ENCODE peak calls at places on chromosomes 1 and 21, in five cellular contexts. One of them, this sample, is unnamed.

GRCh38 chr1:94792473-94792875 is 27.7 kb upstream of the SLC44A3 start:
- DNase-seq in hepatocyte: no peak
- DNase-seq in ovary: no peak
- DNase-seq in Panc1: no peak
- DNase-seq in pancreas: no peak
- DNase-seq in this sample: no peak

GRCh38 chr1:57131701-57132394 is 166.0 kb upstream of the C8B start:
- DNase-seq in hepatocyte: no peak
- DNase-seq in ovary: no peak
- DNase-seq in Panc1: no peak
- DNase-seq in pancreas: no peak
- DNase-seq in this sample: no peak

GRCh38 chr21:14767192-14767852 is 221.2 kb upstream of the SAMSN1 start:
- DNase-seq in hepatocyte: no peak
- DNase-seq in ovary: no peak
- DNase-seq in Panc1: no peak
- DNase-seq in pancreas: no peak
- DNase-seq in this sample: no peak

GRCh38 chr1:244273845-244274619 is 177.7 kb downstream of the ADSS2 start:
- DNase-seq in hepatocyte: peak; percentile 54
- DNase-seq in ovary: peak; percentile 83
- DNase-seq in Panc1: no peak
- DNase-seq in pancreas: no peak
- DNase-seq in this sample: no peak

GRCh38 chr1:166884040-166884642 is 8.1 kb upstream of the TADA1 start:
- DNase-seq in hepatocyte: peak; percentile 65
- DNase-seq in ovary: no peak
- DNase-seq in Panc1: no peak
- DNase-seq in pancreas: peak; percentile 75
- DNase-seq in this sample: peak; percentile 90

GRCh38 chr1:25040122-25040685 is 110.1 kb upstream of the RUNX3 start:
- DNase-seq in hepatocyte: no peak
- DNase-seq in ovary: no peak
- DNase-seq in Panc1: no peak
- DNase-seq in pancreas: peak; percentile 76
- DNase-seq in this sample: no peak

GRCh38 chr1:30903343-30904034 is 5.1 kb downstream of the SDC3 start:
- DNase-seq in hepatocyte: no peak
- DNase-seq in ovary: no peak
- DNase-seq in Panc1: no peak
- DNase-seq in pancreas: no peak
- DNase-seq in this sample: peak; percentile 53

GRCh38 chr1:221462345-221462744 is 279.5 kb downstream of the DUSP10 start:
- DNase-seq in hepatocyte: no peak
- DNase-seq in ovary: no peak
- DNase-seq in Panc1: no peak
- DNase-seq in pancreas: no peak
- DNase-seq in this sample: no peak

GRCh38 chr1:178962853-178963810 is 62.6 kb upstream of the FAM20B start:
- DNase-seq in hepatocyte: no peak
- DNase-seq in ovary: no peak
- DNase-seq in Panc1: no peak
- DNase-seq in pancreas: no peak
- DNase-seq in this sample: no peak

GRCh38 chr1:59315529-59316433 is 18.9 kb downstream of the FGGY start:
- DNase-seq in hepatocyte: no peak
- DNase-seq in ovary: no peak
- DNase-seq in Panc1: no peak
- DNase-seq in pancreas: no peak
- DNase-seq in this sample: no peak

GRCh38 chr1:222928212-222928611 is 113.4 kb downstream of the DISP1 start:
- DNase-seq in hepatocyte: peak; percentile 73
- DNase-seq in ovary: peak; percentile 57
- DNase-seq in Panc1: no peak
- DNase-seq in pancreas: peak; percentile 64
- DNase-seq in this sample: peak; percentile 25

GRCh38 chr1:115117303-115117702 is 28.0 kb upstream of the TSPAN2 start:
- DNase-seq in hepatocyte: no peak
- DNase-seq in ovary: no peak
- DNase-seq in Panc1: no peak
- DNase-seq in pancreas: no peak
- DNase-seq in this sample: no peak

GRCh38 chr1:74343191-74343590 is 108.0 kb downstream of the TNNI3K start:
- DNase-seq in hepatocyte: peak; percentile 78
- DNase-seq in ovary: no peak
- DNase-seq in Panc1: no peak
- DNase-seq in pancreas: no peak
- DNase-seq in this sample: peak; percentile 4

GRCh38 chr1:58397187-58397820 is 149.2 kb downstream of the OMA1 start:
- DNase-seq in hepatocyte: peak; percentile 17
- DNase-seq in ovary: no peak
- DNase-seq in Panc1: no peak
- DNase-seq in pancreas: no peak
- DNase-seq in this sample: no peak

GRCh38 chr1:223264529-223264928 is 99.4 kb downstream of the SUSD4 start:
- DNase-seq in hepatocyte: no peak
- DNase-seq in ovary: no peak
- DNase-seq in Panc1: no peak
- DNase-seq in pancreas: no peak
- DNase-seq in this sample: no peak

GRCh38 chr1:214823311-214824117 is 220.5 kb downstream of the CENPF start:
- DNase-seq in hepatocyte: no peak
- DNase-seq in ovary: no peak
- DNase-seq in Panc1: no peak
- DNase-seq in pancreas: no peak
- DNase-seq in this sample: no peak

GRCh38 chr1:204821476-204821875 is 49.2 kb upstream of the NFASC start:
- DNase-seq in hepatocyte: no peak
- DNase-seq in ovary: no peak
- DNase-seq in Panc1: no peak
- DNase-seq in pancreas: no peak
- DNase-seq in this sample: no peak

GRCh38 chr1:112605633-112606327 is 13.2 kb downstream of the ST7L start:
- DNase-seq in hepatocyte: no peak
- DNase-seq in ovary: no peak
- DNase-seq in Panc1: no peak
- DNase-seq in pancreas: no peak
- DNase-seq in this sample: no peak

GRCh38 chr1:162997499-162998285 is 71.5 kb upstream of the RGS4 start:
- DNase-seq in hepatocyte: no peak
- DNase-seq in ovary: no peak
- DNase-seq in Panc1: no peak
- DNase-seq in pancreas: no peak
- DNase-seq in this sample: no peak

GRCh38 chr1:112674986-112675727 is 698 bp downstream of the MOV10 start:
- DNase-seq in hepatocyte: peak; percentile 77
- DNase-seq in ovary: peak; percentile 72
- DNase-seq in Panc1: no peak
- DNase-seq in pancreas: peak; percentile 82
- DNase-seq in this sample: peak; percentile 88

GRCh38 chr1:87362834-87363426 is 34.2 kb downstream of the LMO4 start:
- DNase-seq in hepatocyte: no peak
- DNase-seq in ovary: no peak
- DNase-seq in Panc1: no peak
- DNase-seq in pancreas: no peak
- DNase-seq in this sample: no peak

GRCh38 chr21:17495680-17496079 is 17.2 kb upstream of the CXADR start:
- DNase-seq in hepatocyte: no peak
- DNase-seq in ovary: no peak
- DNase-seq in Panc1: no peak
- DNase-seq in pancreas: no peak
- DNase-seq in this sample: no peak

GRCh38 chr1:10353693-10354092 is 45.2 kb upstream of the PGD start:
- DNase-seq in hepatocyte: no peak
- DNase-seq in ovary: no peak
- DNase-seq in Panc1: no peak
- DNase-seq in pancreas: no peak
- DNase-seq in this sample: no peak

DNA sequence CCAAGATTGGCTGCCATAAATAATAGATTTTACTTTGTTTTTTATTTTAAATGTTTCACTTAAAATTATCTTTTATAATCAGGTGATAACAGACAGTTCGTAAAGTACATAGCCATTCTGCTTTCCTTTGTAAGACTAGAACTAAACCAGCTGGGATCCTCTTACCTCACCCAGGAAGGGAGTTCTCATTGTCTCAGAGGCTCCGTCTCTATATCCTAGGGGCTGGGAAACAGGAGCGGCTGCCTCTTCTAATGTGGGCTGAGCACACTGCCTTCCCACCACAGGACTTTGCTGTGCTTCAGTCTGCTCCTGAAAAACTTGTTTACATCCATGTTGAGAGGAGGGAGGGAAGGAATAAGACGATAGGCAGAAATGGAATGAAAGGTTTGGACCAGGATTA is 45.6 kb upstream of the PGD start:
- DNase-seq in hepatocyte: no peak
- DNase-seq in ovary: no peak
- DNase-seq in Panc1: no peak
- DNase-seq in pancreas: no peak
- DNase-seq in this sample: peak; percentile 71
- H3K4me3 ChIP-seq in hepatocyte: no peak overlapping the region
- H3K4me3 ChIP-seq in ovary: no peak overlapping the region
- H3K4me3 ChIP-seq in Panc1: no peak overlapping the region
- H3K4me3 ChIP-seq in pancreas: no peak overlapping the region
- H3K4me3 ChIP-seq in this sample: no peak overlapping the region

DNA sequence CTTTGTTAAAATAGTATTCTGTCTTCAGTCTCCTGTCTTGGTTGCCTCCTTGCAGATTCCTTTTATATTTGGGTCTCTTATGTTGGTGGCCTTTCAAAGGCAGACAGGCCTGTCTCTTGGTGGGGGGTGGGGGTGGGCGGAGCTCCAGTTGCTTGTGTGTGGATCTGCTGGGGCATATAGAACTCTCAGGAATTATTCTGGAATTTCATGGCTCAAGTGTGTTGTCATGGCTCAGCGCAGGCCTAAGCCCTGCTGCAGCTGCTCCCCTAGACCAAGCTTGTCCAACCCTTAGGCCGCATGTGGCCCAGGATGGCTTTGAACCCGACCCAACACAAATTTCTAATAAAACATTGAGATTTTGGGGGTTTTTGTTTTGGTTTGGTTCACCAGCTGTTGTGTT is 8.0 kb downstream of the C1orf35 start:
- DNase-seq in hepatocyte: no peak
- DNase-seq in ovary: no peak
- DNase-seq in Panc1: no peak
- DNase-seq in pancreas: peak; percentile 27
- DNase-seq in this sample: peak; percentile 43
- H3K36me3 ChIP-seq in hepatocyte: no peaks in the 10 kb centered on the region
- H3K36me3 ChIP-seq in ovary: no peaks in the 10 kb centered on the region
- H3K36me3 ChIP-seq in Panc1: peaks cover 6% of the 10 kb centered on the region
- H3K36me3 ChIP-seq in pancreas: peaks cover 33% of the 10 kb centered on the region
- H3K36me3 ChIP-seq in this sample: peaks cover 14% of the 10 kb centered on the region

GRCh38 chr1:92543131-92544055 is 56.7 kb upstream of the GFI1 start:
- DNase-seq in hepatocyte: no peak
- DNase-seq in ovary: no peak
- DNase-seq in Panc1: no peak
- DNase-seq in pancreas: no peak
- DNase-seq in this sample: no peak

GRCh38 chr1:92538048-92538412 is 51.3 kb upstream of the GFI1 start:
- DNase-seq in hepatocyte: no peak
- DNase-seq in ovary: no peak
- DNase-seq in Panc1: no peak
- DNase-seq in pancreas: no peak
- DNase-seq in this sample: no peak

GRCh38 chr1:92536593-92537332 is 50.0 kb upstream of the GFI1 start:
- DNase-seq in hepatocyte: peak; percentile 45
- DNase-seq in ovary: no peak
- DNase-seq in Panc1: no peak
- DNase-seq in pancreas: no peak
- DNase-seq in this sample: no peak

GRCh38 chr1:92537333-92537884 is 50.7 kb upstream of the GFI1 start:
- DNase-seq in hepatocyte: no peak
- DNase-seq in ovary: no peak
- DNase-seq in Panc1: no peak
- DNase-seq in pancreas: no peak
- DNase-seq in this sample: no peak

DNA sequence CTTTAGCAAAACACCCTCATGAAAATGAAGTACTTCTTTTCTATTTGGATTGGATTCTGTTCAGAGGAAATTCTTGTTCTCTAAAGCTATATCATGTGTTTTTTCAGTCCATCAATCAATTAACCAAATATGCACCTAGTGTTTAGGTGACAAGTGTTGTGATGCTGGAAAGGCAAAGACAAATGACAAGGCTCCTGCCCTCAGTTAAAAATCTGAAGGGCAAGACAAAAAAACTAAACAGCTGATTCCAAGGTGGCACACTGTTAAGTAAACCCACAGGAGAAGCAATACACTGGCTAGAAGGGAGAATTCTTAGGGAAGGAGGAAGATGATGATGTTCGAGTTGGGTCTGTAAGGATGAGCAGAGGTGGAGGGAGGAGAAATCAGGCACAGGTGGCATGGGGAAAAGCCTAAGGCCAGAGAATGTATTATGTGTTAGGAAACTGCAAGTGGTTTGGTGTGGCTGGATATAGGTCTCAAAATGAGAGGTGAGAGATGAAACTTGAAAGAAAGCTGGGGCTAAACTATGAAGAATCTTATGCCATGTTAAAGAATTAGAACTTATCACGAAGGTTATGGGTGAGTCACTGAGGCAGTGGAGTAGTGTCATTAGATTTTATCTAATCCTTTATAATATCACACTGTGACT is 51.8 kb upstream of the GFI1 start:
- DNase-seq in hepatocyte: no peak
- DNase-seq in ovary: no peak
- DNase-seq in Panc1: no peak
- DNase-seq in pancreas: no peak
- DNase-seq in this sample: no peak
- H3K27me3 ChIP-seq in hepatocyte: no peaks in the 10 kb centered on the region
- H3K27me3 ChIP-seq in ovary: no peaks in the 10 kb centered on the region
- H3K27me3 ChIP-seq in Panc1: no peaks in the 10 kb centered on the region
- H3K27me3 ChIP-seq in pancreas: no peaks in the 10 kb centered on the region
- H3K27me3 ChIP-seq in this sample: no peaks in the 10 kb centered on the region

GRCh38 chr1:108183301-108183700 is 16.8 kb downstream of the SLC25A24 start:
- DNase-seq in hepatocyte: no peak
- DNase-seq in ovary: no peak
- DNase-seq in Panc1: no peak
- DNase-seq in pancreas: no peak
- DNase-seq in this sample: no peak
- H3K4me3 ChIP-seq in hepatocyte: no peak overlapping the region
- H3K4me3 ChIP-seq in ovary: no peak overlapping the region
- H3K4me3 ChIP-seq in Panc1: no peak overlapping the region
- H3K4me3 ChIP-seq in pancreas: no peak overlapping the region
- H3K4me3 ChIP-seq in this sample: no peak overlapping the region

GRCh38 chr1:40495315-40495903 is 13.2 kb upstream of the EXO5 start:
- DNase-seq in hepatocyte: no peak
- DNase-seq in ovary: no peak
- DNase-seq in Panc1: no peak
- DNase-seq in pancreas: no peak
- DNase-seq in this sample: no peak
- H3K36me3 ChIP-seq in hepatocyte: peaks cover 5% of the 10 kb centered on the region
- H3K36me3 ChIP-seq in ovary: no peaks in the 10 kb centered on the region
- H3K36me3 ChIP-seq in Panc1: peaks cover 5% of the 10 kb centered on the region
- H3K36me3 ChIP-seq in pancreas: peaks cover 9% of the 10 kb centered on the region
- H3K36me3 ChIP-seq in this sample: peaks cover 5% of the 10 kb centered on the region

DNA sequence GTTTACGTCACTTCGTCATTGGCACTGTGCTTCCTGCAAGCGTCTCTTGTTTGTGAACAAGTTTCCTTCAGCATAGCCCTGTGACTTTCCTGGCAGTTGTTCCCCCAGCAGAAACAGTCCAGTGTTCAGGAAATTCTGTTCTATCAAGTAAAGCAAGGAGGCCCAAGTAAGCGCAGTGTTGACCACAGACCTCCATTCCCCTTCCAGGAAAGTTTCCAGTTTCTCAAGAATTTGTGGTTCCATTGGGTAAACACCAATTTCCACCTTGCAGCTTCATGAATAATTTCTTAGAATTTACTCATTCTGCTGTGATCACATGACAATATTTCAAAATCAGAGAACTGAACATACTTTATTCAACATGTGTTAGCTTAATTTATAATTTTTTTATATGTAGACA is 88.5 kb upstream of the ETV3 start:
- DNase-seq in hepatocyte: no peak
- DNase-seq in ovary: no peak
- DNase-seq in Panc1: no peak
- DNase-seq in pancreas: no peak
- DNase-seq in this sample: no peak
- H3K27me3 ChIP-seq in hepatocyte: peaks cover 2% of the 10 kb centered on the region
- H3K27me3 ChIP-seq in ovary: no peaks in the 10 kb centered on the region
- H3K27me3 ChIP-seq in Panc1: no peaks in the 10 kb centered on the region
- H3K27me3 ChIP-seq in pancreas: no peaks in the 10 kb centered on the region
- H3K27me3 ChIP-seq in this sample: no peaks in the 10 kb centered on the region